ENCODE peak calls at places on chromosomes 6 and 20, in eight cellular contexts. P is naive thymus-derived CD4-positive, alpha-beta T cell; X is WTC11; C is body of pancreas; H is substantia nigra; V is left ventricle myocardium inferior; B is C1 segment of cervical spinal cord; I is pancreas. E is an unnamed sample.

GRCh38 chr6:147310511-147310910 is 106.3 kb downstream of the STXBP5 start:
- DNase-seq in H (no peak), V (no peak), C (no peak), B (no peak), P (no peak), I (no peak), X (no peak), E (no peak)

GRCh38 chr6:3585320-3585935 is 128.6 kb upstream of the SLC22A23 start:
- DNase-seq in I (no peak), P (no peak), C (no peak), B (no peak), X (no peak), H (no peak), V (no peak), E (no peak)

GRCh38 chr6:84979541-84979940 is 215.1 kb upstream of the TBX18 start:
- DNase-seq in I (no peak), C (no peak), B (no peak), V (no peak), H (no peak), X (no peak), P (no peak), E (no peak)

GRCh38 chr6:17820055-17820454 is 113.3 kb upstream of the NUP153 start:
- DNase-seq in B (peak), P (no peak), H (no peak), V (no peak), C (no peak), I (no peak), X (no peak), E (peak)

GRCh38 chr6:45132059-45132458 is 196.1 kb upstream of the RUNX2 start:
- DNase-seq in X (no peak), C (no peak), I (no peak), P (no peak), H (no peak), B (no peak), V (no peak), E (no peak)

GRCh38 chr20:44003609-44004008 is 89.0 kb downstream of the TOX2 start:
- DNase-seq in V (no peak), B (no peak), C (no peak), X (no peak), P (no peak), H (no peak), I (no peak), E (no peak)

GRCh38 chr6:85460951-85461805 is 11.3 kb downstream of the NT5E start:
- DNase-seq in H (no peak), C (no peak), I (no peak), X (no peak), P (peak), V (no peak), B (no peak), E (peak)

GRCh38 chr6:168007592-168008338 is 10.3 kb downstream of the KIF25 start:
- DNase-seq in V (no peak), C (peak), H (no peak), X (no peak), I (no peak), B (no peak), P (no peak), E (no peak)

GRCh38 chr20:10857362-10858070 is 183.7 kb upstream of the JAG1 start:
- DNase-seq in I (no peak), X (no peak), P (no peak), C (peak), B (peak), H (no peak), V (no peak), E (no peak)

GRCh38 chr6:149041953-149042352 is 275.6 kb upstream of the TAB2 start:
- DNase-seq in H (no peak), X (no peak), B (no peak), I (no peak), P (no peak), C (no peak), V (no peak), E (no peak)

GRCh38 chr6:21539621-21540100 is 53.9 kb upstream of the SOX4 start:
- DNase-seq in H (no peak), X (no peak), B (no peak), P (no peak), C (no peak), V (no peak), I (no peak), E (no peak)

GRCh38 chr6:30544666-30545272 is 11.5 kb downstream of the GNL1 start:
- DNase-seq in X (no peak), P (no peak), H (no peak), C (peak), V (no peak), I (no peak), B (no peak), E (peak)

GRCh38 chr20:23162887-23163286 is 76.8 kb upstream of the CD93 start:
- DNase-seq in V (no peak), H (no peak), X (no peak), C (no peak), B (no peak), P (no peak), I (no peak), E (no peak)

GRCh38 chr20:19047951-19048296 is 164.5 kb upstream of the SLC24A3 start:
- DNase-seq in C (no peak), B (no peak), V (no peak), H (no peak), P (no peak), I (no peak), X (no peak), E (no peak)

GRCh38 chr20:32353848-32354496 is 4.2 kb upstream of the ASXL1 start:
- DNase-seq in H (no peak), X (no peak), V (no peak), C (no peak), I (no peak), P (no peak), B (no peak), E (no peak)

GRCh38 chr6:107689881-107690545 is 134.1 kb downstream of the SCML4 start:
- DNase-seq in B (no peak), P (no peak), C (no peak), X (no peak), V (no peak), I (no peak), H (no peak), E (no peak)